ENCODE peak calls at places on chromosomes 2 and 18, in ten cellular contexts. T is endothelial cell of umbilical vein, F is SK-N-SH, U is mammary epithelial cell, L is MM.1S, P is adipocyte, M is colonic mucosa, H is mesendoderm, W is neuronal stem cell, B is fibroblast of lung. D is an unnamed sample.

GRCh38 chr2:236765475-236765874 is 195.8 kb downstream of the ACKR3 start:
- DNase-seq in F (no peak), L (no peak), P (no peak), U (no peak), B (no peak), T (no peak), M (no peak), H (no peak), W (no peak), D (no peak)

GRCh38 chr2:128531856-128532255 is 213.2 kb upstream of the HS6ST1 start:
- DNase-seq in F (no peak), B (peak), L (peak), T (peak), P (no peak), W (no peak), M (no peak), U (no peak), H (peak), D (no peak)

GRCh38 chr2:42089340-42089925 is 41.6 kb downstream of the PKDCC start:
- DNase-seq in T (peak), B (peak), M (peak), P (peak), F (peak), W (peak), H (peak), L (peak), U (peak), D (no peak)

GRCh38 chr2:41031282-41031681 is 579.4 kb upstream of the SLC8A1 start:
- DNase-seq in U (no peak), B (no peak), M (no peak), H (no peak), T (no peak), F (no peak), L (no peak), W (no peak), P (no peak), D (no peak)

GRCh38 chr2:230457073-230457768 is 41.2 kb downstream of the SP100 start:
- DNase-seq in P (no peak), T (no peak), F (no peak), W (no peak), L (no peak), M (no peak), U (no peak), H (no peak), B (no peak), D (no peak)

GRCh38 chr2:30276455-30276911 is 45.1 kb downstream of the LBH start:
- DNase-seq in P (no peak), T (no peak), B (no peak), M (peak), U (no peak), F (no peak), H (no peak), L (no peak), W (no peak), D (no peak)

GRCh38 chr18:46916551-46917107 is 678 bp downstream of the PIAS2 start:
- DNase-seq in T (peak), H (peak), U (peak), W (peak), L (peak), P (peak), F (peak), B (peak), M (peak), D (peak)

GRCh38 chr2:36881816-36882215 is 84.5 kb downstream of the STRN start:
- DNase-seq in P (no peak), H (no peak), T (no peak), B (no peak), U (no peak), M (no peak), F (no peak), L (no peak), W (no peak), D (no peak)

GRCh38 chr18:46720521-46720920 is 36.3 kb downstream of the ST8SIA5 start:
- DNase-seq in U (no peak), T (no peak), P (no peak), F (no peak), W (no peak), M (no peak), H (no peak), B (no peak), L (no peak), D (no peak)

GRCh38 chr2:188410504-188411235 is 119.0 kb downstream of the GULP1 start:
- DNase-seq in F (no peak), L (no peak), P (no peak), U (peak), H (no peak), M (no peak), T (no peak), W (no peak), B (peak), D (peak)

GRCh38 chr2:174341995-174342571 is 7.3 kb downstream of the SP9 start:
- DNase-seq in M (no peak), F (peak), U (no peak), P (peak), W (peak), B (no peak), H (peak), T (no peak), L (no peak), D (no peak)

GRCh38 chr18:76468345-76469275 is 26.4 kb downstream of the ZNF516 start:
- DNase-seq in T (no peak), W (no peak), U (no peak), L (no peak), F (no peak), H (no peak), M (no peak), P (no peak), B (no peak), D (no peak)

GRCh38 chr2:85852979-85853498 is 35.8 kb downstream of the ST3GAL5 start:
- DNase-seq in T (no peak), U (no peak), F (peak), W (no peak), H (no peak), P (no peak), M (no peak), L (no peak), B (no peak), D (no peak)

GRCh38 chr2:3264010-3264744 is 113.4 kb downstream of the EIPR1 start:
- DNase-seq in P (no peak), U (no peak), L (no peak), B (no peak), T (no peak), H (no peak), M (no peak), F (no peak), W (no peak), D (no peak)

GRCh38 chr2:202758638-202759037 is 112.9 kb downstream of the ICA1L start:
- DNase-seq in T (no peak), P (no peak), F (no peak), H (no peak), B (no peak), L (no peak), W (no peak), M (no peak), U (no peak), D (no peak)

GRCh38 chr2:2655451-2655850 is 324.4 kb upstream of the MYT1L start:
- DNase-seq in M (no peak), T (no peak), F (no peak), L (no peak), B (no peak), H (no peak), W (no peak), P (no peak), U (no peak), D (no peak)

GRCh38 chr2:25389161-25389560 is 47.4 kb upstream of the DNMT3A start:
- DNase-seq in B (no peak), P (no peak), U (no peak), F (no peak), W (no peak), T (no peak), L (no peak), H (no peak), M (no peak), D (no peak)

GRCh38 chr2:239517686-239518085 is 116.9 kb upstream of the HDAC4 start:
- DNase-seq in P (no peak), U (no peak), F (no peak), L (no peak), M (no peak), H (no peak), W (no peak), T (no peak), B (no peak), D (no peak)

GRCh38 chr2:218658671-218659257 is 659 bp downstream of the ZNF142 start:
- DNase-seq in B (peak), H (peak), P (peak), W (peak), T (peak), L (peak), M (peak), U (peak), F (peak), D (peak)

GRCh38 chr18:9825571-9826073 is 60.2 kb upstream of the TXNDC2 start:
- DNase-seq in M (peak), B (peak), L (no peak), F (no peak), H (no peak), W (no peak), T (peak), U (peak), P (peak), D (peak)

GRCh38 chr2:18889565-18890332 is 300.4 kb upstream of the NT5C1B start:
- DNase-seq in T (no peak), P (no peak), L (no peak), W (no peak), H (no peak), U (no peak), M (no peak), F (no peak), B (no peak), D (no peak)

GRCh38 chr18:28581503-28582169 is 404.7 kb upstream of the CDH2 start:
- DNase-seq in U (no peak), T (no peak), W (peak), L (no peak), B (no peak), M (no peak), F (peak), P (peak), H (peak), D (peak)

GRCh38 chr2:223051580-223052375 is at the start of gene KCNE4:
- DNase-seq in M (peak), T (no peak), W (no peak), P (peak), B (peak), U (no peak), H (no peak), L (no peak), F (no peak), D (peak)

DNA sequence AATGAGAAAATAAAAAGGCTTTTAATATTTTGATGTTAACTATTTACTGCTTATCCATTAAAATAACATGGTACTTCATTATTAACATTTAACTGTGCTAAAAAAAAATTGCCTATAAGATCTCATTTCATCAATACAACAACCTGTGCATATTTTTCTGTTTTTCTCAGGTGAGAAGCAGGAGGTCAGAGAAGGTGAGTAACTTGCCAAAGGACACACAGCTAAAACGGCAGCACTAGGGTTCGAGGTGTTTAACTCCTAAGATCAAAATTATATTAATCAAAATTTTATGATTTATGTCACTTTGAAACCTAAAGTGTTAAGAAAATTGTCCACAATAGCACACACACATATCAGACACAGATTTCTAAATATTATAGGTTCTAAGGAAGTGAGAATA is 366.0 kb downstream of the TGIF1 start:
- DNase-seq in P (no peak), L (no peak), W (no peak), F (no peak), H (no peak), M (no peak), T (no peak), B (no peak), U (no peak), D (no peak)
- H3K9ac ChIP-seq in P (no peak), L (no peak), W (no peak), F (no peak), H (no peak), M (no peak), T (no peak), B (no peak), U (no peak), D (no peak)

DNA sequence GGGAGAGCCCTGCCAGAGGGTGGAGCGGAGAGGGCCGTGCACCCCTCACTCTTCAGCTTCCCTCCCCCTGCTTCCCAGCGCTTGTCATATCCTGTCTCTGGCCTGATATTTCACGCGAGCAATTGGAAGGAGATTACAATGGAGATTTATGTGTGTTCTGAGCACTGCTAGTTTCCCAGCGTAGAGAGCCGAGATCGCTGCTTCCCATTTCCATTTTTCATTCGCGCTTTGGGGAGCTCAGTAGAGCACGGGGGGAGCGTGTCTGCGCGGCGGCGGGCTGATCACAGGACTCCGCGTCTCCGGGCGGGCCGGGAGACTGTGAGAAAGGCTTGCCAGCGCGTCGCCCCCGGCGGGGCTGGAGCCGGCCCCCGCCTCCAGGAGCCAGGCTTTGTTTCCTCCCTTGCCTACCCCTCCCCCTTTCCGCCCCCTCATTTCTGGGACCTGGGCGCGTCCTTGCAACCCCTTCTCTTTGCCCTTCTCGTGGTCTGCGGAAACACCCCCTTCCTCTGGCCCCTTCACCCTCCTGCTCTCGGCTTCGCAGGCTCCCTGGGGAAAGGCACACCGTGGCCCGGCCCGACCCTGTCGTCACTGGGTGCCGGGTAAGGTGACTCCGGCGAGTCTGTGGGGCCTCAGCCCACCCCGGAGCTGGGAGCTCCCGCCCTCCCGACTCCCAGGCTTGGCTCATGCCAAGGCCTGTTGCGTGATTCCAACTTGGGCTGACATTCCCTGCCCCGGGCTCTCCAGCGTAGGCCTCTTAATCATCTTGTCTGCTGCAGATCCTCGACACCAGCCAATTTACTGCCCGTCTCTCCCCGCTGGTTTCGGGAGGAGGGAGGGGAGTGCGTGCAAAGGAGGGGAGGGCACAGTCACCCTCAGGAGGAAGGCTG is 5.8 kb downstream of the DLX2 start:
- DNase-seq in H (peak), U (peak), F (peak), P (peak), M (no peak), B (no peak), L (no peak), W (peak), T (peak), D (peak)
- H3K9ac ChIP-seq in H (peak), U (peak), F (no peak), P (peak), M (no peak), B (peak), L (no peak), W (peak), T (peak), D (peak)

GRCh38 chr2:67259581-67260347 is 137.4 kb upstream of the ETAA1 start:
- DNase-seq in P (peak), W (no peak), U (peak), F (peak), M (peak), H (no peak), T (peak), B (peak), L (no peak), D (peak)

GRCh38 chr2:67256892-67257291 is 140.2 kb upstream of the ETAA1 start:
- DNase-seq in W (no peak), H (no peak), B (peak), P (peak), U (peak), M (no peak), F (no peak), L (no peak), T (no peak), D (peak)

GRCh38 chr2:67255933-67256615 is 141.1 kb upstream of the ETAA1 start:
- DNase-seq in H (peak), T (peak), F (no peak), L (no peak), W (no peak), B (peak), U (peak), P (peak), M (no peak), D (peak)

DNA sequence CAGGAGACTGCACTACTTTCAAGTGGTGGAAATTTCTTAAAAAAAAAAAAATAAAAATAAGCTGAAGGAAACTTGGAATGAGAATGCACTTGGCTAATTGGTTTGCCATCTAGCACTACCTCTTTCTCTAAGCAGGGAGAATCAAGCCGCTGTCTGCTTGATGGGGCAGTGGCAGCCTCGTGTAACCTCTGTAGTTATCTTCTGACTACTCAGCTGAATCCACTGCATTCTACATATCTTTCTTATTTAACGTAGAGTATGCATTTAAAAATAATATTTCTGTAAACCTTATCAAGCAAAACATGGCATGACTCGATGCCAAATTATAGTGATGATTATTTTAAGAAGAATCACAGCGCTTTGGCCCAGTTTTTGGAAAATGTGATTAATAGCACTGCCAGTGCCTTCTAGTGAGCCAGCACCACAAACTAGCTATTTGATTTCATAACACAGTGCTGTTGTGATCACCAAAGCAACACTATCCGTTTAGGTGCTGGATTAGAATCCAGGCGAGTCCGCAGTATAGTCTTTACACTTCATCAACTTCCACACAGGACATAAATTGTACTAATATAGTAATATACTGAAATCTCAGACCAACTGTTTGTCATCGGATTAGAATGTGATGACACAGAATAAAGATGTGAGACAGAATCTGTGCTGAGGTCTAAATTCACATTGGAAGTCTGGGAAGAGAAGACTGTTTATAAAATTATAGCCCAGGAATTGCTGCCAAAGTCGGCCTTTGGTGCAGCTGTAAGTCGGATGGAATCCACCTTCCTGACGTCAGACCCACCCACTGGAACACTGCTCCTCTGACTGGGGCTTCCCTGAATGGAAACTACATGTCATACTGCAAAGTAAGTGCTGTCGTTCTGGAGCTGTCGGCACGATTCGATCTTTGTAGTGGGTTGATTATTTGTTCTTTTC is 136.5 kb upstream of the ETAA1 start:
- DNase-seq in P (peak), U (peak), H (no peak), W (no peak), B (peak), L (no peak), T (peak), F (no peak), M (peak), D (peak)
- H3K9ac ChIP-seq in P (peak), U (peak), H (no peak), W (no peak), B (peak), L (no peak), T (no peak), F (peak), M (no peak), D (peak)

DNA sequence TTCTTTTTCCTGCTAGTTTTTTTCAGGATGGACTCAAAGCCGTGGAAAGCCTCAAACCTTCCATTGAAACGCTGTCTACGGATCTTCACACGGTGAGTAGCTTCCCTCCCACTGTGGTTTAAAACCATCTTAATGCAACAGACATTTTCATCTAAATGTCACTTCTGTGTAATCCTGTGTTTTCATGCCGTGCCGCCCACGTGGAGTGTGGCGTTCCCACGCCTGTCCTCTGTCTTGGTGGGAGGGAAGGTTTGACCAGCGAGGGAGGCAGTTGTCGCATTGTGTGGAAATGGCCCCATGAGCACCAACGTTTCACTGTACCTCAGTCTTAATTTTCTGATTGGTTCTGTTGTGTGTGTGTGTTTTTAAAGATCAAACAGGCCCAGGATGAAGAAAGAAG is 88.6 kb downstream of the ITGB1BP1 start:
- DNase-seq in W (no peak), F (no peak), T (no peak), L (no peak), P (no peak), U (no peak), B (no peak), H (no peak), M (no peak), D (no peak)
- H3K9ac ChIP-seq in W (no peak), F (no peak), T (no peak), L (no peak), P (no peak), U (no peak), B (no peak), H (no peak), M (peak), D (no peak)

GRCh38 chr2:10449838-10450691 is 1.9 kb upstream of the ODC1 start:
- DNase-seq in W (no peak), M (peak), B (no peak), P (no peak), F (peak), U (peak), H (no peak), L (no peak), T (no peak), D (no peak)
- H3K9ac ChIP-seq in W (no peak), M (peak), B (no peak), P (no peak), F (no peak), U (no peak), H (no peak), L (no peak), T (no peak), D (no peak)